ENCODE peak calls at places on chromosomes 2 and 18, in six cellular contexts. H is endothelial cell of umbilical vein, F is K562, T is WTC11, O is HepG2, U is A549. R is an unnamed sample.

GRCh38 chr2:138615257-138615656 is 113.7 kb downstream of the SPOPL start:
- DNase-seq in H (no peak), F (no peak), T (no peak), O (no peak), U (peak), R (no peak)

GRCh38 chr18:42892181-42892580 is 223.3 kb downstream of the RIT2 start:
- DNase-seq in H (no peak), F (no peak), T (no peak), O (no peak), U (no peak), R (no peak)

GRCh38 chr18:48007955-48008701 is 77.7 kb upstream of the SMAD2 start:
- DNase-seq in H (peak), F (peak), T (peak), O (peak), U (peak), R (peak)

GRCh38 chr2:19900536-19901200 is 1.1 kb downstream of the TTC32 start:
- DNase-seq in H (peak), F (no peak), T (no peak), O (peak), U (peak), R (no peak)

GRCh38 chr2:147632193-147632592 is 212.6 kb upstream of the ACVR2A start:
- DNase-seq in H (no peak), F (no peak), T (no peak), O (no peak), U (no peak), R (no peak)

GRCh38 chr2:2523395-2524339 is 192.6 kb upstream of the MYT1L start:
- DNase-seq in H (no peak), F (no peak), T (no peak), O (no peak), U (no peak), R (no peak)

GRCh38 chr2:10765914-10766313 is 44.5 kb downstream of the ATP6V1C2 start:
- DNase-seq in H (no peak), F (no peak), T (no peak), O (no peak), U (no peak), R (no peak)

GRCh38 chr18:44740000-44740399 is 59.3 kb downstream of the SETBP1 start:
- DNase-seq in H (no peak), F (no peak), T (no peak), O (no peak), U (no peak), R (no peak)

GRCh38 chr2:9975805-9976447 is 24.4 kb downstream of the GRHL1 start:
- DNase-seq in H (peak), F (peak), T (no peak), O (no peak), U (peak), R (no peak)

GRCh38 chr18:55489742-55490055 is 98.3 kb downstream of the TCF4 start:
- DNase-seq in H (no peak), F (no peak), T (no peak), O (no peak), U (no peak), R (no peak)

GRCh38 chr2:195563857-195564512 is 93.0 kb upstream of the SLC39A10 start:
- DNase-seq in H (no peak), F (no peak), T (no peak), O (no peak), U (peak), R (no peak)

GRCh38 chr18:49728542-49728941 is 84.8 kb downstream of the ACAA2 start:
- DNase-seq in H (peak), F (peak), T (peak), O (peak), U (peak), R (peak)

GRCh38 chr2:86416126-86416525 is 25.0 kb upstream of the KDM3A start:
- DNase-seq in H (no peak), F (no peak), T (no peak), O (no peak), U (no peak), R (no peak)

GRCh38 chr2:170656669-170657068 is 58.5 kb upstream of the SP5 start:
- DNase-seq in H (no peak), F (no peak), T (no peak), O (no peak), U (no peak), R (no peak)

GRCh38 chr2:191352536-191352935 is 107.3 kb downstream of the MYO1B start:
- DNase-seq in H (peak), F (no peak), T (no peak), O (no peak), U (no peak), R (no peak)

GRCh38 chr2:201532686-201533304 is 81.3 kb downstream of the STRADB start:
- DNase-seq in H (no peak), F (peak), T (no peak), O (no peak), U (no peak), R (no peak)

GRCh38 chr2:189159717-189160116 is 19.8 kb downstream of the COL5A2 start:
- DNase-seq in H (no peak), F (no peak), T (no peak), O (no peak), U (no peak), R (no peak)

GRCh38 chr2:1780693-1781092 is 36.4 kb upstream of the PXDN start:
- DNase-seq in H (no peak), F (no peak), T (no peak), O (no peak), U (no peak), R (no peak)

GRCh38 chr2:30732876-30733275 is 74.4 kb downstream of the CAPN13 start:
- DNase-seq in H (no peak), F (no peak), T (no peak), O (no peak), U (no peak), R (no peak)

GRCh38 chr2:193469251-193469650 is 1274.5 kb upstream of the TMEFF2 start:
- DNase-seq in H (no peak), F (no peak), T (no peak), O (no peak), U (no peak), R (no peak)

GRCh38 chr2:150303281-150303680 is 184.2 kb downstream of the RND3 start:
- DNase-seq in H (no peak), F (no peak), T (no peak), O (no peak), U (peak), R (no peak)

GRCh38 chr2:75342504-75343175 is 143.3 kb upstream of the TACR1 start:
- DNase-seq in H (no peak), F (no peak), T (no peak), O (no peak), U (no peak), R (no peak)
- TF ChIP-seq JUN in H (no peak), F (no peak), T (no peak), O (no peak), U (no peak), R (no peak)

GRCh38 chr18:57273194-57273593 is 79.2 kb upstream of the ST8SIA3 start:
- DNase-seq in H (no peak), F (no peak), T (no peak), O (peak), U (no peak), R (no peak)

GRCh38 chr18:57275111-57275510 is 77.2 kb upstream of the ST8SIA3 start:
- DNase-seq in H (no peak), F (no peak), T (no peak), O (no peak), U (no peak), R (no peak)

GRCh38 chr18:57267368-57267767 is 85.0 kb upstream of the ST8SIA3 start:
- DNase-seq in H (no peak), F (no peak), T (no peak), O (no peak), U (no peak), R (no peak)

DNA sequence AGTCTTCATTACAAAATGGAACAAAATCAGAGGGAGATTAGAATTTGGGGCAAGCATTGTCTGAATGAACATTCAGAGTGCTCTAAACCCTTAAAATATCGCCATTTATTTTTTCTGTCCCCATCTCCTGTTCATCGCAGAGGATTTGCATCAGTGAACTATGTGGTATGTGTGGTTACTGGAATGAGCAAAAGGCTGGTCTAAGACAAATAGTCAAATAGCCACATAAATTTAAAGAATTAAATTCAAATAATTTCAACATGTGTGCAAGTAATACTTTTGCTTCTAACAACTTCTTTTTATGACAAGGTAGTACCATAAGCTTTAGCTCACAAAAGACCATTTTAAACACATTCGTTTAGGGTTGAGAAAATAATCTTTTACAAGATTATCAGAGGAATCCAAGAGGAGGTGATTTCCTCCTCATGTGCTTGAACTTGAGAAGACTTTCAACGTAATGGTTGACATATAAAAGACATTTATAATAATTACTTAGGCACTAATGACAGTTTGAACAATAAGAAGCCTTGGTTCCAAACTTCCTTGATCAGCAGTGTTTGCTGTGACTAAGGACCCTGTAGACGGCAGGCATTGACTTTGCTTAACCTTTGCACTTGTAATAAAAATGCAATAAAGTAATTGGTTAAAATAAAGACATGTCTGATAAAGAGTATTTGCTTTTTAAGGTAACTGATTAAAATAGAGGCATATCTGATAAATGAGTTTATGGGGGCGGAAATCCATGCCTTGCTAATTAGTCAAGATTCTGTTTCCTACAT is 82.4 kb upstream of the ST8SIA3 start:
- DNase-seq in H (no peak), F (no peak), T (no peak), O (no peak), U (no peak), R (no peak)
- TF ChIP-seq JUN in H (no peak), F (no peak), T (no peak), O (no peak), U (no peak), R (no peak)

GRCh38 chr2:29516767-29517166 is 401.6 kb downstream of the CLIP4 start:
- DNase-seq in H (no peak), F (no peak), T (no peak), O (no peak), U (no peak), R (no peak)
- TF ChIP-seq JUN in H (no peak), F (no peak), T (no peak), O (no peak), U (no peak), R (no peak)

GRCh38 chr2:132009177-132009873 is 152.4 kb downstream of the ANKRD30BL start:
- DNase-seq in H (no peak), F (no peak), T (no peak), O (no peak), U (no peak), R (no peak)

GRCh38 chr2:132009874-132010521 is 151.8 kb downstream of the ANKRD30BL start:
- DNase-seq in H (no peak), F (no peak), T (peak), O (no peak), U (no peak), R (peak)
- TF ChIP-seq JUN in H (no peak), F (no peak), T (no peak), O (no peak), U (no peak), R (no peak)

R was measured in H1.